ENCODE peak calls at places on chromosomes 7 and 10, in eight cellular contexts. T, I, C, P, X, J, B and M are unnamed samples.

GRCh38 chr7:102473271-102473991 is 5.3 kb downstream of the POLR2J start:
- DNase-seq in J (peak), I (peak), X (peak), C (no peak), P (no peak), T (no peak), B (peak), M (no peak)

GRCh38 chr10:71072146-71072819 is 140.1 kb upstream of the UNC5B start:
- DNase-seq in B (no peak), J (no peak), P (no peak), I (no peak), X (no peak), T (no peak), C (no peak), M (no peak)

GRCh38 chr7:155800741-155801267 is 11.5 kb downstream of the SHH start:
- DNase-seq in J (no peak), C (no peak), T (no peak), P (no peak), X (no peak), I (no peak), B (no peak), M (no peak)

GRCh38 chr7:21430575-21430954 is 2.7 kb downstream of the SP4 start:
- DNase-seq in C (no peak), B (no peak), J (no peak), I (no peak), X (no peak), T (no peak), P (no peak), M (no peak)

GRCh38 chr7:111362660-111363059 is 199.6 kb downstream of the IMMP2L start:
- DNase-seq in I (no peak), P (no peak), T (no peak), X (no peak), B (no peak), J (no peak), C (peak), M (no peak)

GRCh38 chr10:22624289-22624738 is 90.1 kb downstream of the PIP4K2A start:
- DNase-seq in X (no peak), I (no peak), P (no peak), T (peak), J (no peak), C (peak), B (no peak), M (no peak)

GRCh38 chr7:95213809-95214492 is 110.4 kb downstream of the PON1 start:
- DNase-seq in T (peak), I (peak), C (peak), P (peak), X (no peak), J (peak), B (no peak), M (no peak)

GRCh38 chr10:29691564-29692064 is 56.8 kb upstream of the SVIL start:
- DNase-seq in C (no peak), I (no peak), J (no peak), T (no peak), X (no peak), B (no peak), P (no peak), M (peak)

GRCh38 chr10:124563320-124563719 is 101.7 kb downstream of the LHPP start:
- DNase-seq in X (no peak), P (no peak), I (no peak), T (no peak), J (no peak), C (no peak), B (no peak), M (no peak)

GRCh38 chr7:86963599-86964230 is 95.7 kb downstream of the ELAPOR2 start:
- DNase-seq in I (no peak), C (no peak), X (no peak), T (no peak), B (no peak), P (no peak), J (no peak), M (no peak)

GRCh38 chr10:27959093-27959715 is 39.7 kb downstream of the ODAD2 start:
- DNase-seq in C (no peak), I (no peak), P (no peak), J (no peak), X (no peak), T (no peak), B (no peak), M (no peak)

GRCh38 chr10:17183110-17183509 is 18.4 kb downstream of the TRDMT1 start:
- DNase-seq in J (no peak), I (no peak), T (no peak), C (no peak), P (no peak), B (no peak), X (no peak), M (no peak)

GRCh38 chr10:72250666-72251065 is 23.1 kb upstream of the DDIT4 start:
- DNase-seq in J (peak), C (peak), B (no peak), X (no peak), P (no peak), T (no peak), I (peak), M (no peak)

GRCh38 chr10:15881542-15881941 is 21.2 kb upstream of the MINDY3 start:
- DNase-seq in B (no peak), J (no peak), X (no peak), T (no peak), C (no peak), P (no peak), I (no peak), M (no peak)

GRCh38 chr10:15877836-15878576 is 17.7 kb upstream of the MINDY3 start:
- DNase-seq in P (no peak), J (no peak), X (no peak), B (peak), T (no peak), I (no peak), C (no peak), M (no peak)

GRCh38 chr10:15879663-15880062 is 19.4 kb upstream of the MINDY3 start:
- DNase-seq in X (no peak), C (no peak), J (no peak), P (no peak), T (no peak), I (no peak), B (no peak), M (no peak)

GRCh38 chr10:15884447-15884846 is 24.1 kb upstream of the MINDY3 start:
- DNase-seq in I (no peak), J (no peak), B (no peak), C (no peak), X (no peak), T (no peak), P (no peak), M (no peak)

GRCh38 chr10:15879058-15879457 is 18.8 kb upstream of the MINDY3 start:
- DNase-seq in P (no peak), B (no peak), I (no peak), J (no peak), C (peak), X (no peak), T (no peak), M (no peak)
- TF ChIP-seq CTCF in P (peak), B (peak), I (peak), J (peak), C (peak), X (peak), T (peak), M (peak)

GRCh38 chr10:77965294-77965693 is 38.7 kb upstream of the DLG5 start:
- DNase-seq in B (no peak), X (no peak), P (no peak), I (no peak), C (no peak), J (no peak), T (no peak), M (no peak)
- TF ChIP-seq CTCF in B (no peak), X (no peak), P (no peak), I (no peak), C (no peak), J (no peak), T (no peak), M (no peak)

GRCh38 chr7:99579956-99580777 is 17.9 kb upstream of the TMEM225B start:
- DNase-seq in I (peak), B (peak), C (no peak), X (no peak), P (no peak), T (no peak), J (peak), M (no peak)
- TF ChIP-seq CTCF in I (peak), B (peak), C (peak), X (no peak), P (peak), T (peak), J (no peak), M (peak)

GRCh38 chr10:109837384-109837783 is 85.9 kb downstream of the XPNPEP1 start:
- DNase-seq in I (no peak), P (no peak), J (no peak), X (no peak), C (no peak), B (no peak), T (no peak), M (no peak)

GRCh38 chr10:109835257-109835656 is 88.1 kb downstream of the XPNPEP1 start:
- DNase-seq in P (no peak), B (no peak), X (no peak), T (no peak), J (no peak), C (no peak), I (no peak), M (no peak)

DNA sequence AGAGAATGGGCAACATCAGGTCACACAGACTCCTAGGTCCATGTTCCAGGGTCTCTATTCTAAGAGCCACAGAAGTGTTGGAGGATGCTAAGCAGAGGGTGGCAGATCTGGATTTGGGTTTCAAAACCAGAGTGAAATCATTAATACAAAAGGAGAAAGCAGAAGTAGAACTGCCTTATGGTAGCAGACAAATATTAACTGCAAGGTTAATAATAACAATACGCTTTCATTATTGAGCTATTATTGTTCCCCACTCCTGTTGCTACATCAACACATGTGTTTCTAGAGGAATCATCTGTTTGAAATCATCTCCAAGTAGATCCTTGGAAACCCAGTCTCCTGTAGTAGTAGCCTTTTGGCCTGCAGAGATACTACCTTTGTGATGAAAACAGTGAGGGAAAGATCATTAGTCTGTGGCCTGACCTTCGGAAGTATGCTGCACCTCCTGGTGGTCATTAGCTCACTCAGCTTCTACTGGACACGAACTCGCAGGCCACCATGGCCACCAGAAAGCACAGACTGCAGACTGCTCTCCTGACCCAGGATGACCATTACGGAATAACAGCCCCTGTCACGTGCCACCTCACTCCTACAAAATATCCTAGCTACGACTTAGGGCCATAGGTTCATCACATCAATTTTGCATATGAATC is 84.6 kb downstream of the XPNPEP1 start:
- DNase-seq in I (no peak), C (peak), B (no peak), J (no peak), X (no peak), T (no peak), P (no peak), M (no peak)
- TF ChIP-seq CTCF in I (no peak), C (no peak), B (no peak), J (no peak), X (no peak), T (peak), P (no peak), M (no peak)

GRCh38 chr10:69868821-69869220 is 67.1 kb downstream of the COL13A1 start:
- DNase-seq in P (no peak), T (no peak), B (no peak), X (no peak), I (peak), C (no peak), J (no peak), M (no peak)
- TF ChIP-seq CTCF in P (no peak), T (no peak), B (no peak), X (no peak), I (no peak), C (no peak), J (no peak), M (no peak)

DNA sequence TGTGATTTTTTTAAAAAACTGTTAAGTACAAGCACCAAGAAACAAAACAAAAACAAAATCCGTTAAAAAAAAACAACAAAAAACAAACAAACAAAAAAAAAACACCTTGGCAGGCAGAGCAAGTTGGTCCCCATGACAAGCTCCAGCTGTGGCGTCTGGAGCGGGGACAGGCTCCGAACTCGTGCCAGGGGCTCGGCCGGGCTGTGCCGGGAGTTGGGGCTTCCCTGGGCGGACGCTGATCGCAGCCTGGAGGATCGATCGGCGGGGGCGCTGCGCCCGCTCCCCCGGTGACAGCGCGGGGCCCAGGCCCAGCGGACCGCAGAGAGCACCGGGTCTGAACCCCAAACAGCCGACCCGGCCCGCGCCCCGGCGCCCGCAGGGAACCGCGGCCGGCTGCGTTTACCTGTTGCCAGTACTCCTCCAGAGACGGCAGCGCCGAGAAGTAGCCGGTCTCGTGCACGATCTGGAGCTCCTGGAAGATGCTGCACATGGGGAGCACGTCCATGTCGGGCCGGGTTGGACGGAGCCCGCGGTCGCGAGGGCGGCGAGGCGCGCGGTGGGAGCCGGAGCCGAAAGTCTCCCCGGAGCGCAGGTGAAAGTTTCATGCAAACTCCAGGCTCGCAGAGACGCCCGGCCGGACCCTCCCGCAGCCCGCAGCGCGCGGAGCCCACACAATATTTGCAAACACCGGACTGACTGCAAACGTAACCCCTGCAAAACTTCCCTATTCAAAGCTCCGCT is at the start of gene KLF6:
- DNase-seq in B (peak), X (no peak), C (peak), J (peak), I (peak), P (no peak), T (no peak), M (no peak)
- TF ChIP-seq CTCF in B (no peak), X (no peak), C (no peak), J (no peak), I (no peak), P (no peak), T (no peak), M (no peak)

GRCh38 chr10:97868134-97868685 is 18.6 kb downstream of the GOLGA7B start:
- DNase-seq in J (no peak), P (no peak), C (no peak), I (no peak), B (no peak), T (no peak), X (no peak), M (no peak)
- TF ChIP-seq CTCF in J (no peak), P (no peak), C (no peak), I (no peak), B (no peak), T (no peak), X (no peak), M (no peak)